ENCODE peak calls at places on chromosomes 13 and 19, in five cellular contexts. W is tibial artery, L is amygdala, Z is cardiac muscle cell, K is ovary. U is an unnamed sample.

GRCh38 chr13:24899601-24900000 is 135.6 kb downstream of the RNF17 start:
- DNase-seq in W (no peak), L (no peak), Z (no peak), K (no peak), U (no peak)

GRCh38 chr13:108769213-108770070 is 140.0 kb downstream of the MYO16 start:
- DNase-seq in W (no peak), L (no peak), Z (no peak), K (no peak), U (no peak)

GRCh38 chr13:30037306-30037705 is 186.9 kb upstream of the UBL3 start:
- DNase-seq in W (no peak), L (no peak), Z (no peak), K (no peak), U (no peak)

GRCh38 chr19:33654840-33655508 is 33.2 kb downstream of the CHST8 start:
- DNase-seq in W (no peak), L (no peak), Z (no peak), K (no peak), U (no peak)

GRCh38 chr13:85019121-85019520 is 780.1 kb downstream of the SLITRK6 start:
- DNase-seq in W (no peak), L (no peak), Z (no peak), K (no peak), U (no peak)

GRCh38 chr19:1189419-1189818 is 15.4 kb upstream of the SBNO2 start:
- DNase-seq in W (no peak), L (no peak), Z (no peak), K (no peak), U (no peak)

GRCh38 chr19:49347835-49348234 is 12.6 kb downstream of the CD37 start:
- DNase-seq in W (no peak), L (no peak), Z (peak; percentile 67), K (no peak), U (peak; percentile 48)

GRCh38 chr13:83449666-83450395 is 432.4 kb downstream of the SLITRK1 start:
- DNase-seq in W (no peak), L (no peak), Z (peak; percentile 20), K (no peak), U (no peak)

GRCh38 chr19:33500991-33501390 is 20.6 kb downstream of the PEPD start:
- DNase-seq in W (peak; percentile 54), L (no peak), Z (no peak), K (no peak), U (no peak)

GRCh38 chr19:32812036-32812435 is 57.5 kb downstream of the SLC7A9 start:
- DNase-seq in W (no peak), L (no peak), Z (no peak), K (no peak), U (no peak)

GRCh38 chr19:54298357-54299125 is 14.4 kb downstream of the LILRA5 start:
- DNase-seq in W (no peak), L (no peak), Z (no peak), K (no peak), U (no peak)